ENCODE peak calls at places on chromosome 16, in ten cellular contexts. O is dorsolateral prefrontal cortex; B is neural progenitor cell; R is foreskin fibroblast; Z is astrocyte; D is endodermal cell; X is CD8-positive, alpha-beta T cell; F is IMR-90; T is AG09309; K is cardiac fibroblast. V is an unnamed sample.
A peak's percentile ranks its signal among the peaks of the same experiment; 100 is the strongest.

GRCh38 chr16:5309946-5310611 is 212.5 kb upstream of the EEF2KMT start:
- DNase-seq in F (no peak), K (no peak), R (no peak), O (no peak), B (no peak), D (no peak), T (no peak), X (no peak), Z (no peak), V (no peak)

GRCh38 chr16:72847187-72848044 is 200.5 kb downstream of the ZFHX3 start:
- DNase-seq in X (no peak), Z (no peak), O (peak; percentile 25), D (peak; percentile 79), T (no peak), R (peak; percentile 50), B (peak; percentile 66), K (peak; percentile 55), F (peak; percentile 36), V (no peak)

GRCh38 chr16:85667841-85668413 is 20.8 kb downstream of the GINS2 start:
- DNase-seq in O (no peak), T (no peak), Z (no peak), D (no peak), K (no peak), F (no peak), B (no peak), R (no peak), X (no peak), V (no peak)

GRCh38 chr16:60217787-60218186 is 1483.7 kb upstream of the GOT2 start:
- DNase-seq in O (no peak), D (peak; percentile 51), Z (no peak), F (no peak), K (no peak), T (no peak), R (no peak), B (no peak), X (no peak), V (no peak)

GRCh38 chr16:83005653-83006160 is 378.9 kb downstream of the CDH13 start:
- DNase-seq in R (no peak), T (no peak), X (no peak), F (peak; percentile 47), Z (no peak), D (no peak), K (peak; percentile 7), B (no peak), O (no peak), V (no peak)

GRCh38 chr16:72992142-72992601 is 55.8 kb downstream of the ZFHX3 start:
- DNase-seq in B (peak; percentile 85), R (no peak), Z (no peak), F (no peak), O (no peak), X (no peak), D (peak; percentile 82), K (no peak), T (no peak), V (no peak)

GRCh38 chr16:60331168-60331567 is 1597.1 kb upstream of the GOT2 start:
- DNase-seq in Z (no peak), R (no peak), K (no peak), D (no peak), B (no peak), X (no peak), T (no peak), O (no peak), F (no peak), V (no peak)

GRCh38 chr16:67547423-67548264 is 14.7 kb upstream of the CTCF start:
- DNase-seq in D (no peak), T (no peak), R (no peak), Z (no peak), K (no peak), F (no peak), X (peak; percentile 60), O (no peak), B (no peak), V (no peak)

GRCh38 chr16:82011199-82011641 is at the start of gene SDR42E1:
- DNase-seq in T (no peak), Z (no peak), D (no peak), K (no peak), O (no peak), B (no peak), F (no peak), R (no peak), X (peak; percentile 71), V (peak; percentile 58)

GRCh38 chr16:65967376-65967775 is 399.1 kb upstream of the CDH5 start:
- DNase-seq in R (peak; percentile 36), K (no peak), B (no peak), O (no peak), Z (peak; percentile 49), F (peak; percentile 45), T (peak; percentile 80), D (no peak), X (no peak), V (no peak)

GRCh38 chr16:7140899-7141298 is 191.7 kb upstream of the RBFOX1 start:
- DNase-seq in T (no peak), R (no peak), Z (no peak), O (peak; percentile 52), B (no peak), X (no peak), F (no peak), K (no peak), D (no peak), V (no peak)

GRCh38 chr16:87160752-87161337 is 156.3 kb downstream of the C16orf95 start:
- DNase-seq in K (no peak), T (no peak), D (no peak), F (no peak), Z (no peak), R (no peak), X (no peak), O (no peak), B (no peak), V (no peak)

GRCh38 chr16:22380529-22380928 is 6.1 kb upstream of the CDR2 start:
- DNase-seq in D (no peak), B (no peak), K (peak; percentile 47), T (no peak), X (no peak), Z (no peak), R (peak; percentile 33), F (peak; percentile 60), O (no peak), V (no peak)

GRCh38 chr16:67161595-67162058 is 1.9 kb downstream of the FBXL8 start:
- DNase-seq in T (no peak), K (no peak), X (no peak), F (no peak), B (no peak), D (peak; percentile 69), O (no peak), Z (no peak), R (no peak), V (no peak)

DNA sequence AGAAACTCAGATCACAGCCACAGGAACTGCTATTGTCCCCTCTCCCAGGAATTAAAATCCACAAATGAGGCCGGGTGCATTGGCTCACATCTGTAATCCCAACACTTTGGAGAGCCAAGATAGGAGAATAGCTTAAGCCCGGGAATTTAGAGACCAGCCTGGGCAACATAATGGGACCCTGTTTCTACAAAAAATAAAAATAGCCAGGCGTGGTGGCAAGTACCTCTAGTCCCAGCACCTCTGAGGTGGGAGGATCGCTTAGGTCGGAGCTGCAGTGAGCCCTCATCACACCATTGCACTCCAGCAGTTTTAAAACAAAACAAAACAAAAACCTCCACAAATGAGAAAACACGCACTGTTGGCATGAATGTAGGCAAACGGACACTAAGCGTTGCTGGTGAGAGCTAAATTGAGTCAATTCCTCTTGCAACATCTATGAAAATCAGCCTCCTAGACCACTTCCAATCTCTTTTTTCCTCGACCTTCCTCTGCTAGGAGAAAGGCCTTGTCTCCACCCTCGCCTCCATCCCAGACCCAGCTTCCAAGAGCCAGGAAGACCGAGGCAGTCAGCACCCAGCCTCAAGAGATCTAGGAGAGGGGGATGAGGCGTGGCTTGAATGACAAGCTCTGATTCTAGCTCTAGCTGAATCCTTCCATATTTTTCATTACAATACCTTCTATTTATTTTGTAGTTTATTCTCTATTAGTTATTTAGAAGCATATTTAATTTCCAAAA is 14.8 kb downstream of the TLE7 start:
- DNase-seq in R (no peak), F (no peak), K (no peak), Z (no peak), O (no peak), D (no peak), T (no peak), B (no peak), X (no peak), V (no peak)
- H3K4me3 ChIP-seq in R (no peak overlapping the region), F (no peak overlapping the region), K (no peak overlapping the region), Z (no peak overlapping the region), O (no peak overlapping the region), D (no peak overlapping the region), T (no peak overlapping the region), B (peak overlapping the region; percentile 84), X (no peak overlapping the region), V (no peak overlapping the region)

DNA sequence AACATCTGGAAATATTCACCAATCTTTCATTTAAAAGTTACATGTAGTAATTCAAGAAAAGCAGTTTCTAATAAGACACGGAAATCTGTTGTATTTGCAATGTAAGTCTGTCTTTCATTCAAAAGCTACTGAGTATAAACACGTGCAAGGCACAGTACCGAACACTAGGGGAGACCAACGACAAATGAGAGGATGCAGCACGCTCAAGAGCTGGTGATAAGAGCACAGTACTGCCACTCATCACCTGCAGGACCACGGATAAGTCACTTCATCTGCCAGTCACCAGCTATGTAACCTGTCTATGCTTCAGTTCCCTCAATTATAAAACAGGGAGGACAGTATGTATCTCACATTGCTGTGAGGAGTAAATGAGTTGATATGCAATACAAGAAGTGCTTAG is 67.1 kb downstream of the CLEC18A start:
- DNase-seq in Z (peak; percentile 8), T (no peak), O (peak; percentile 16), R (peak; percentile 23), D (peak; percentile 80), B (peak; percentile 42), K (peak; percentile 20), F (peak; percentile 2), X (peak; percentile 52), V (no peak)
- TF ChIP-seq CTCF in Z (peak; percentile 8), T (no peak), O (no peak), R (peak; percentile 14), D (peak; percentile 71), B (peak; percentile 44), K (peak; percentile 13), F (no peak), X (peak; percentile 52), V (peak; percentile 47)

DNA sequence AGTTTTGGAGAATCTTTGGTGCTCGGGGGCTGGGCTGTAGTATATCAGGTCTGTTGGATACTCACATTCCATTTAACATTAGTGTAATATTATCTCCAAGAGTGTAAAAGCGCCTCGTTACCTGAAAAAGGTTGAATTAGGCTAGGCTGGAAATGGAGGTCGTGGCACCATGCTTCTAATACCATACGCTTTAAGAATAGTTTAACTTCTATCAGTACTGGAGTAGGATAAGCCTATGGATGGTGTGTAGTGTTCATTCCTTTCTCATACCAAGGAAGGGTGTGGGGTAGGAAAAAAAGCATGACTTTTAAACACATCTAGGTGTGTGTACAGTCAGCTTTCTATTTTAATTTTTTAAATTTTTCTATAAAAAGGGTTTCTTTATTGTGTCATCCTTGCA is 2.0 kb downstream of the SRCAP start:
- DNase-seq in O (no peak), T (no peak), Z (no peak), F (no peak), K (no peak), X (no peak), R (no peak), B (no peak), D (no peak), V (no peak)
- H3K4me3 ChIP-seq in O (no peak overlapping the region), T (no peak overlapping the region), Z (peak overlapping the region; percentile 0), F (no peak overlapping the region), K (no peak overlapping the region), X (no peak overlapping the region), R (no peak overlapping the region), B (no peak overlapping the region), D (no peak overlapping the region), V (no peak overlapping the region)

DNA sequence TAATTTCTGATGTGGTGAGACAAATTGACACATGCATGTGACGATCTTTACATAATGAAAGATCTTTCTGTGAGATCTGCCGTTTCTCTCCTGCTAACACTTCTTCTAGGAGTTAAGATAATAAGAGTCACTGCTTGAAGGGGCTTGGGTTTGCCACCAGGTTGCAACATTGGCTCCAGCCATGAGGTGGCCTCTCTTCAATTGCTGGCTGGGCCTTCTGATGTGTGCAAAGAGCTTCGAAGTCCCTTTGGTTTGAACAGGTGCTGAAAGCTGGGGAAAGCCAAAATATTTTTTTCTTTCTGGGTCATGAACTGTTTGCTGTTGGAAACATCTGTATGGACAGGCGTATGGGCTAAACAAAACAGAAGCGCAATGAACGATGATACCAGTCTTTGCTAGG is 204.1 kb upstream of the SALL1 start:
- DNase-seq in F (no peak), K (no peak), B (no peak), R (no peak), Z (no peak), T (no peak), O (no peak), D (peak; percentile 72), X (no peak), V (no peak)
- TF ChIP-seq CTCF in F (no peak), K (no peak), B (peak; percentile 9), R (no peak), Z (no peak), T (no peak), O (no peak), D (peak; percentile 73), X (no peak), V (no peak)